ENCODE peak calls at places on chromosomes 2 and 18, in six cellular contexts. O, B, W, L, Z and U are unnamed samples.
A peak's percentile ranks its signal among the peaks of the same experiment; 100 is the strongest.

GRCh38 chr2:177550264-177551200 is 158.0 kb downstream of the AGPS start:
- DNase-seq in W (no peak), L (no peak), Z (no peak), B (no peak), O (no peak), U (no peak)

GRCh38 chr2:29561241-29562027 is 360.0 kb downstream of the ALK start:
- DNase-seq in O (no peak), W (no peak), Z (no peak), L (no peak), B (no peak), U (no peak)

GRCh38 chr2:8481463-8482009 is 200.3 kb upstream of the ID2 start:
- DNase-seq in O (no peak), Z (no peak), L (no peak), B (no peak), W (no peak), U (no peak)

GRCh38 chr2:21676676-21677075 is 552.9 kb downstream of the TDRD15 start:
- DNase-seq in W (no peak), B (peak; percentile 55), Z (no peak), L (no peak), O (no peak), U (no peak)

GRCh38 chr18:68417166-68417776 is 297.6 kb downstream of the TMX3 start:
- DNase-seq in Z (no peak), O (no peak), L (no peak), W (no peak), B (no peak), U (no peak)

GRCh38 chr18:31965331-31965970 is 22.5 kb upstream of the TRAPPC8 start:
- DNase-seq in W (no peak), L (no peak), Z (no peak), B (no peak), O (no peak), U (no peak)

GRCh38 chr2:122307772-122308171 is 552.3 kb downstream of the TSN start:
- DNase-seq in B (peak; percentile 9), W (no peak), L (no peak), O (no peak), Z (no peak), U (no peak)

GRCh38 chr2:33909945-33910344 is 310.8 kb upstream of the FAM98A start:
- DNase-seq in B (no peak), Z (no peak), W (no peak), O (no peak), L (no peak), U (no peak)

GRCh38 chr2:46184794-46185583 is 112.2 kb upstream of the EPAS1 start:
- DNase-seq in W (no peak), B (no peak), O (no peak), Z (no peak), L (no peak), U (no peak)

GRCh38 chr2:236956641-236957040 is 129.0 kb upstream of the COPS8 start:
- DNase-seq in L (no peak), B (no peak), Z (no peak), W (no peak), O (no peak), U (no peak)

GRCh38 chr2:24824071-24824588 is 30.9 kb downstream of the CENPO start:
- DNase-seq in L (peak; percentile 14), W (no peak), O (peak; percentile 38), Z (no peak), B (no peak), U (no peak)

GRCh38 chr18:24543408-24544140 is 83.1 kb downstream of the HRH4 start:
- DNase-seq in B (no peak), L (no peak), O (no peak), W (no peak), Z (no peak), U (no peak)

GRCh38 chr18:52903858-52904257 is 563.9 kb downstream of the DCC start:
- DNase-seq in O (no peak), W (no peak), Z (no peak), B (peak; percentile 10), L (peak; percentile 45), U (no peak)

GRCh38 chr18:35045121-35045520 is 3.9 kb downstream of the MAPRE2 start:
- DNase-seq in B (no peak), Z (no peak), O (no peak), L (no peak), W (peak; percentile 52), U (no peak)

GRCh38 chr2:19667085-19667484 is 234.7 kb downstream of the TTC32 start:
- DNase-seq in B (peak; percentile 52), L (no peak), O (no peak), Z (no peak), W (peak; percentile 7), U (no peak)

GRCh38 chr18:79320216-79320615 is 75.5 kb upstream of the NFATC1 start:
- DNase-seq in B (no peak), Z (no peak), W (no peak), O (no peak), L (no peak), U (no peak)

GRCh38 chr18:79323471-79323870 is 72.3 kb upstream of the NFATC1 start:
- DNase-seq in Z (no peak), W (no peak), B (no peak), O (no peak), L (no peak), U (no peak)

GRCh38 chr18:79317718-79318117 is 78.0 kb upstream of the NFATC1 start:
- DNase-seq in B (no peak), Z (no peak), L (no peak), W (no peak), O (no peak), U (no peak)

GRCh38 chr18:79318142-79318673 is 77.5 kb upstream of the NFATC1 start:
- DNase-seq in Z (no peak), L (no peak), W (no peak), O (no peak), B (no peak), U (no peak)

GRCh38 chr18:79321625-79322024 is 74.1 kb upstream of the NFATC1 start:
- DNase-seq in L (no peak), O (no peak), B (no peak), Z (no peak), W (no peak), U (no peak)
- H3K4me3 ChIP-seq in L (no peak overlapping the region), O (no peak overlapping the region), B (no peak overlapping the region), Z (no peak overlapping the region), W (no peak overlapping the region), U (no peak overlapping the region)

DNA sequence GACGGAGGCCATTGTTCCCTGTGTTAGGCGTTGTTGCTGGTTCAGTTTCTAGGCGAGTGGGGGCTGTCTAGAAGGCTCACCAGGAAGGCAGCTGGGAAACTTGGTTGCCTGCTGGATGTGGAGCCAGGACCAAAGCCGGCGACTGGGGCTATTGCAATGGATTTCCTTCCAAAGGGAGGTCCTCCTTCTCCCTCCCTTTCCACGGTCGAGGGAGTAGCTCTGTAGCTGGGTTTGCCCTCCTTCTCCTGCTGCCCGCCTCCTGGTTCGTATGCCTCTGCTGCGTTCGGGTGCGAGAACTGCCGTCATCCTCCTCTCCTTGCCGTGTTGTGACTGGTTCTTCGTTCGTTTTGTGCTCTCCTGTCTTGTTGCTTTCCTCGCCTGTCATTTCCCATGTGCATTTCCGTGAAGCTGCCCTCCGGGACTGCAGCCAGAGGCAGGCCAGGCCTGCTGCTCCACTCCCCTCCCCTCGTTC is 203.4 kb downstream of the NEDD4L start:
- DNase-seq in L (no peak), O (peak; percentile 51), Z (no peak), B (peak; percentile 56), W (no peak), U (no peak)
- H3K4me3 ChIP-seq in L (peak overlapping the region; percentile 21), O (peak overlapping the region; percentile 48), Z (peak overlapping the region; percentile 22), B (peak overlapping the region; percentile 2), W (peak overlapping the region; percentile 21), U (no peak overlapping the region)

DNA sequence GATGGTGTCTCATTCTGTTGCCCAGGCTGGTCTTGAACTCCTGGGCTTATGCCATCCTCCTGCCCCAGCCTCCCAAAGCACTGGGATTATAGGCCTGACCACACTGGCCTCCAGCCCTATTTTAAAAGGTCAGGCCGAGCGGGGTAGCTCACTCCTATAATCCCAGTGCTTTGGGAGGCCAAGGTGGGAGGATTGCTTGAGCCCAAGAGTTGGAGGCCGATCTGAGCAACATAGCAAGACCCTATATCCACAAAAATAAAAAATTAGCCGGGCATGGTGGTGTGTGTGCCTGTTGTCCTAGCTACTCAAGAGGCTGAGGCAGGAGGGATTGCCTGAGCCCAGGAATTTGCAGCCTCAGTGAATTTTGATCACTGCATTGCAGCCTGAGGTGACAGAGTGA is 3.9 kb downstream of the CAB39 start:
- DNase-seq in Z (no peak), O (no peak), W (no peak), B (no peak), L (no peak), U (no peak)
- H3K4me3 ChIP-seq in Z (no peak overlapping the region), O (peak overlapping the region; percentile 88), W (no peak overlapping the region), B (no peak overlapping the region), L (no peak overlapping the region), U (no peak overlapping the region)

GRCh38 chr18:61720496-61720895 is 172.3 kb downstream of the RNF152 start:
- DNase-seq in B (no peak), Z (no peak), W (no peak), O (no peak), L (no peak), U (no peak)

GRCh38 chr18:61722247-61722646 is 170.6 kb downstream of the RNF152 start:
- DNase-seq in B (no peak), W (no peak), Z (no peak), O (no peak), L (no peak), U (no peak)

GRCh38 chr18:61724532-61724931 is 168.3 kb downstream of the RNF152 start:
- DNase-seq in L (no peak), B (no peak), O (no peak), Z (no peak), W (no peak), U (no peak)

GRCh38 chr18:61718944-61719343 is 173.9 kb downstream of the RNF152 start:
- DNase-seq in O (no peak), L (no peak), B (no peak), W (no peak), Z (no peak), U (no peak)

DNA sequence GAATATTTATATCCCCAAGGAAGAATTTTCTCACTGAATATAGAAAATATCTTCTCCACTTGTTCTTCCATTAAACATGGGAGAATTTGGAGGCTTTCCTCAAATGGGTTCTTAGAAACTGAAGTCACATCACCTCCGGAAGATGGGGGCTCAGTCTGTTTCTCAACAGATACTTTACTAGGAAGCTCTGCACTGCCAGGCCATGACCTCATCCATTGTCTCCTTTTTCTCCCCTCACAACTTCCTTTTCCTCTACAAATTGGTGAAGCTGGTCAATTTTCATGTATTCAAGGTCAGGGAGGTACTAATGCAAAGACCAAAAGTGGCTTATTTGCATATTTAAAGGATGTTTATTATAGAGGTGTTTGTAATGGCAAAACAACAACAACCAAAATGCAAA is 173.1 kb downstream of the RNF152 start:
- DNase-seq in O (no peak), Z (no peak), L (no peak), W (no peak), B (no peak), U (no peak)
- H3K4me3 ChIP-seq in O (no peak overlapping the region), Z (no peak overlapping the region), L (no peak overlapping the region), W (no peak overlapping the region), B (no peak overlapping the region), U (no peak overlapping the region)

GRCh38 chr2:240819404-240820013 is 510 bp downstream of the KIF1A start:
- DNase-seq in L (peak; percentile 13), W (no peak), O (no peak), Z (no peak), B (no peak), U (no peak)
- H3K4me3 ChIP-seq in L (peak overlapping the region; percentile 35), W (no peak overlapping the region), O (peak overlapping the region; percentile 51), Z (peak overlapping the region; percentile 4), B (no peak overlapping the region), U (no peak overlapping the region)

GRCh38 chr2:187002242-187002641 is 153.3 kb upstream of the ZSWIM2 start:
- DNase-seq in W (no peak), L (no peak), Z (no peak), B (no peak), O (no peak), U (no peak)
- H3K4me3 ChIP-seq in W (no peak overlapping the region), L (no peak overlapping the region), Z (no peak overlapping the region), B (no peak overlapping the region), O (no peak overlapping the region), U (no peak overlapping the region)